ENCODE peak calls at places on chromosomes 4 and X, in five cellular contexts. M is esophagus muscularis mucosa, H is MM.1S, J is heart right ventricle, L is upper lobe of left lung. Y is an unnamed sample.

GRCh38 chr4:115973768-115974167 is 860.3 kb upstream of the NDST4 start:
- DNase-seq in M (no peak), H (no peak), J (no peak), L (no peak), Y (no peak)

GRCh38 chr4:100299019-100299418 is 108.8 kb upstream of the DDIT4L start:
- DNase-seq in M (no peak), H (no peak), J (peak; percentile 42), L (no peak), Y (no peak)

GRCh38 chrX:129877401-129877800 is 28.6 kb upstream of the UTP14A start:
- DNase-seq in M (no peak), H (no peak), J (no peak), L (no peak), Y (no peak)

GRCh38 chr4:8478801-8479744 is 38.5 kb downstream of the TRMT44 start:
- DNase-seq in M (no peak), H (no peak), J (no peak), L (peak; percentile 58), Y (no peak)

GRCh38 chr4:127799711-127800110 is 17.6 kb downstream of the HSPA4L start:
- DNase-seq in M (no peak), H (no peak), J (no peak), L (no peak), Y (no peak)

GRCh38 chr4:21678711-21679110 is 269.9 kb downstream of the KCNIP4 start:
- DNase-seq in M (no peak), H (no peak), J (no peak), L (no peak), Y (no peak)

GRCh38 chr4:181420950-181421349 is 822.3 kb upstream of the TENM3 start:
- DNase-seq in M (peak; percentile 8), H (peak; percentile 50), J (no peak), L (no peak), Y (no peak)

GRCh38 chr4:54683616-54684346 is 26.0 kb downstream of the KIT start:
- DNase-seq in M (no peak), H (peak; percentile 43), J (no peak), L (no peak), Y (peak; percentile 24)

GRCh38 chr4:7167706-7168105 is 24.6 kb upstream of the SORCS2 start:
- DNase-seq in M (no peak), H (no peak), J (no peak), L (no peak), Y (peak; percentile 29)

GRCh38 chr4:45004326-45004725 is 278.0 kb upstream of the GNPDA2 start:
- DNase-seq in M (no peak), H (no peak), J (no peak), L (no peak), Y (no peak)

GRCh38 chrX:107978707-107979307 is 3.4 kb downstream of the TEX13B start:
- DNase-seq in M (no peak), H (no peak), J (no peak), L (no peak), Y (peak; percentile 3)

GRCh38 chrX:130020661-130021324 is 38.4 kb downstream of the BCORL1 start:
- DNase-seq in M (no peak), H (no peak), J (no peak), L (no peak), Y (no peak)

GRCh38 chr4:168586926-168587325 is 90.1 kb downstream of the PALLD start:
- DNase-seq in M (no peak), H (no peak), J (no peak), L (no peak), Y (no peak)

GRCh38 chrX:19440713-19441112 is 74.6 kb downstream of the MAP3K15 start:
- DNase-seq in M (no peak), H (no peak), J (no peak), L (no peak), Y (no peak)

GRCh38 chr4:77921701-77922100 is 59.1 kb downstream of the MRPL1 start:
- DNase-seq in M (no peak), H (no peak), J (no peak), L (no peak), Y (peak; percentile 46)

GRCh38 chr4:164952551-164952950 is 24.9 kb downstream of the TRIM61 start:
- DNase-seq in M (no peak), H (no peak), J (no peak), L (no peak), Y (no peak)

GRCh38 chrX:122115604-122116003 is 1068.2 kb downstream of the GLUD2 start:
- DNase-seq in M (no peak), H (no peak), J (no peak), L (no peak), Y (no peak)

GRCh38 chr4:10762541-10762940 is 78.0 kb upstream of the CLNK start:
- DNase-seq in M (no peak), H (no peak), J (no peak), L (no peak), Y (no peak)

GRCh38 chr4:93243262-93243661 is 585.3 kb upstream of the ATOH1 start:
- DNase-seq in M (no peak), H (no peak), J (no peak), L (no peak), Y (no peak)

GRCh38 chr4:156242390-156242789 is 288.7 kb upstream of the CTSO start:
- DNase-seq in M (no peak), H (no peak), J (no peak), L (no peak), Y (no peak)

GRCh38 chr4:77815651-77816050 is 3.5 kb downstream of the CNOT6L start:
- DNase-seq in M (no peak), H (peak; percentile 82), J (no peak), L (no peak), Y (no peak)

GRCh38 chr4:57131849-57132745 is 21.9 kb upstream of the IGFBP7 start:
- DNase-seq in M (peak; percentile 78), H (no peak), J (no peak), L (no peak), Y (no peak)

GRCh38 chr4:97851115-97851514 is 292.2 kb downstream of the STPG2 start:
- DNase-seq in M (no peak), H (no peak), J (no peak), L (no peak), Y (no peak)

GRCh38 chrX:115642895-115643530 is 82.0 kb downstream of the PLS3 start:
- DNase-seq in M (no peak), H (peak; percentile 56), J (peak; percentile 17), L (no peak), Y (peak; percentile 23)

GRCh38 chr4:84497220-84497834 is 1.8 kb downstream of the NKX6-1 start:
- DNase-seq in M (no peak), H (no peak), J (no peak), L (peak; percentile 82), Y (no peak)

GRCh38 chrX:52574416-52575275 is 57.8 kb upstream of the XAGE1B start:
- DNase-seq in M (peak; percentile 4), H (peak; percentile 31), J (no peak), L (no peak), Y (peak; percentile 74)

GRCh38 chrX:153499876-153500275 is 5.1 kb downstream of the BGN start:
- DNase-seq in M (no peak), H (no peak), J (no peak), L (peak; percentile 60), Y (no peak)

DNA sequence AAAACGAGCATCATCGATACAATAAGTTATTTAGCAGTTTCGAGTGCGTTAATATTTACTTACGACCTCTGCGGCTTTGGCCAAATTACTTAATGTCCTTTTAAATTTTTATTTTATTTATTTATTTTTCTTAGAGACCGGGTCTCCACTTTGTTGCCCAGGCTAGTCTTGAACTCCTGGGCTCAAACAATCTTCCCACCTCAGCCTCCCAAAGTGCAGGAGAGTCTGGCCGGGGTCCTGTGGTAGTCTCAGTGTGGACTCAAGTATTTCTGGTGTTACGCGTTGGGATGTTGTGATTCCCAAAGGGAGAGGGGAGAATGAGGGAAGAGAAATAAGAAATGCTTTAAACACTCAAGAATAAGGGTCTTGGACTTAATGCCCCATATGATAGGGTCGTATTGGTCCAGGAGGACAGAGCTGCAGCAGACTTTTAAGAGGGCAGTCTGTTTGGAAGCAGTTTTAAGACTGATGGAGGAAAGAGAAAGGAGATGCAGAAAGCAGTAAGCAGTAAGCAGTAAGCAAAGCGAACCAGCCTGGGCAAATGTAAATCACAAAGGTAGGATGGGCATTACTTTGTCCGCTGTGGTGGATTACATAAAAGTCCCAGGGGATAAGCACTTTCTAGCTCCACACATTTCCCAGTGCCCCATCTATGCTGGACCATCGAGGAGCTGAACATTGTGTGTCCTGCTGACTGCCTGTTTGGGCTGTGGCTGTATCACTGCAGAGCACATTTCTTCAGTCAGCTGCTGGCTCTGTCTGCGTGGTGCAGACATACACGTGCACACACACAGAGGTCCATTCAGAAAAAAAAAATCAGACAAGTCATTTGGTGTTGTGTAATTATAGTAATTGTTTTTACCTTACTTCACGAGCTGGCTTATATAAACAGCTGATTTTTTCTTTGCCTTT is 767 bp upstream of the PDLIM3 start:
- DNase-seq in M (peak; percentile 39), H (peak; percentile 42), J (no peak), L (no peak), Y (no peak)
- H3K27ac ChIP-seq in M (peak overlapping the region; percentile 99), H (peak overlapping the region; percentile 9), J (peak overlapping the region; percentile 94), L (peak overlapping the region; percentile 86), Y (peak overlapping the region; percentile 74)

GRCh38 chr4:89324671-89325070 is 17.1 kb upstream of the GPRIN3 start:
- DNase-seq in M (no peak), H (peak; percentile 56), J (peak; percentile 26), L (no peak), Y (no peak)
- H3K27ac ChIP-seq in M (no peak overlapping the region), H (peak overlapping the region; percentile 16), J (no peak overlapping the region), L (no peak overlapping the region), Y (no peak overlapping the region)

DNA sequence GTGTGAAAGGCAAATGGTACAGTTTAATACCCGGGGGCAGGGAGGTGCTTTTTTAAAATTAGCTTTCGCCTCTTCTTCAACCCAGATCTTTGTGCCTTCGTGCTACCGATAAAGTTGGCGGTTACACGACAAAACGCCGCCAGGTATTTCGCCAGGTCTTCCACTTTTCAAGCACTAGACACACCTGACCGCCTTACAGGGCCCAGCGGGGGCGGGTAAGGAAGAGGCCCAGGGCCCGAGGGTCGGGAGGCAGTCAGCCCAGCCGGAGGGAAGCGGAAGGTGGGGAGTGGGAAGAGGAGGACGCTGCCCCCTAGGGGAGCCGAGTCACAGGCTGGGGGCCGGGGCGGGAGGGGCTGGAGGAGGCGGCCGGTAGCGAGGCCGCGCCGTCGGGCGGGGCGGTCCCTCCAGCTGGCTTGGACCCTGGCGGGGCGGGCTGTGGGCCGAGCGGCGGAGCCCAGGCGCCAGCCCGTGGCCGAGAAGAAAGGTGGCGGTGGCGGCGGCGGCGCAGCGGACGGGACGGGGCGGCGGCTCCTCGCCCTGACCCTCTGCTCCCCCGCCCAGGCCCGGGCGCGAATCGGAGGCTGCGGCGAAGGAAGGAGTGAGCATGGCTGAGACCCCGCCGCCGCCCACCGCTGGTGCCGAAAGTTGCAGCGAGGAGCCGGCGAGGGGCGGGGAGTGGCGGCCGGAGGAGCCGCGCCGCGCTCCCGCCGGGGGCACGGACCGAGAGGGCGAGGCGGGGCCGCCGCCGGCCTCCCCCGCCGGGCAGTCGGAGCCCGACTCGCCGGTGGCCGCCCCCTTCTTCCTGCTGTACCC is 16.2 kb downstream of the UTP3 start:
- DNase-seq in M (peak; percentile 93), H (peak; percentile 82), J (peak; percentile 86), L (peak; percentile 96), Y (peak; percentile 72)
- H3K27ac ChIP-seq in M (peak overlapping the region; percentile 93), H (peak overlapping the region; percentile 65), J (peak overlapping the region; percentile 77), L (peak overlapping the region; percentile 94), Y (peak overlapping the region; percentile 96)

GRCh38 chrX:50814701-50815476 is 895 bp upstream of the SHROOM4 start:
- DNase-seq in M (no peak), H (no peak), J (no peak), L (peak; percentile 3), Y (peak; percentile 16)
- H3K27ac ChIP-seq in M (no peak overlapping the region), H (no peak overlapping the region), J (peak overlapping the region; percentile 13), L (peak overlapping the region; percentile 89), Y (no peak overlapping the region)

GRCh38 chr4:38163216-38164006 is 203.2 kb downstream of the PTTG2 start:
- DNase-seq in M (no peak), H (no peak), J (no peak), L (no peak), Y (no peak)
- H3K27ac ChIP-seq in M (no peak overlapping the region), H (peak overlapping the region; percentile 20), J (no peak overlapping the region), L (no peak overlapping the region), Y (no peak overlapping the region)